ENCODE peak calls at places on chromosome 17, in four cellular contexts. T is A549, S is K562, O is GM12878. Q is an unnamed sample.

GRCh38 chr17:61411114-61411943 is 11.7 kb downstream of the TBX2 start:
- DNase-seq in O (no peak), S (no peak), T (peak; percentile 49), Q (no peak)

GRCh38 chr17:17533901-17534441 is 37.8 kb upstream of the RASD1 start:
- DNase-seq in S (no peak), O (no peak), T (peak; percentile 85), Q (peak; percentile 100)

GRCh38 chr17:4901648-4902344 is 1.1 kb downstream of the CHRNE start:
- DNase-seq in O (no peak), T (no peak), S (peak; percentile 64), Q (no peak)

GRCh38 chr17:75485688-75486087 is 29.3 kb downstream of the TMEM94 start:
- DNase-seq in T (no peak), O (no peak), S (no peak), Q (no peak)

GRCh38 chr17:8940866-8941471 is 24.5 kb downstream of the PIK3R5 start:
- DNase-seq in T (no peak), S (no peak), O (no peak), Q (no peak)

GRCh38 chr17:31825961-31826691 is 32.9 kb downstream of the COPRS start:
- DNase-seq in T (no peak), O (no peak), S (no peak), Q (no peak)

GRCh38 chr17:18038149-18038850 is 668 bp downstream of the ATPAF2 start:
- DNase-seq in T (no peak), O (no peak), S (no peak), Q (no peak)

GRCh38 chr17:79923974-79924638 is 84.9 kb upstream of the CBX4 start:
- DNase-seq in T (peak; percentile 77), S (peak; percentile 76), O (no peak), Q (peak; percentile 67)

GRCh38 chr17:2302740-2303277 is 776 bp downstream of the SMG6 start:
- DNase-seq in S (no peak), O (no peak), T (no peak), Q (no peak)

GRCh38 chr17:43068570-43069367 is 43.7 kb downstream of the RND2 start:
- DNase-seq in O (no peak), T (peak; percentile 22), S (no peak), Q (peak; percentile 90)

GRCh38 chr17:72343911-72344310 is 223.1 kb downstream of the SOX9 start:
- DNase-seq in T (no peak), O (no peak), S (no peak), Q (no peak)

GRCh38 chr17:70172449-70172848 is 3.1 kb downstream of the KCNJ2 start:
- DNase-seq in T (no peak), S (no peak), O (no peak), Q (no peak)

GRCh38 chr17:55444471-55445441 is 23.1 kb upstream of the MMD start:
- DNase-seq in T (peak; percentile 50), O (no peak), S (no peak), Q (peak; percentile 91)

GRCh38 chr17:76272541-76273434 is 7.6 kb downstream of the UBALD2 start:
- DNase-seq in T (no peak), O (no peak), S (no peak), Q (no peak)

GRCh38 chr17:80101160-80101945 is at the start of gene GAA:
- DNase-seq in T (peak; percentile 84), O (peak; percentile 28), S (peak; percentile 99), Q (peak; percentile 62)

GRCh38 chr17:48593126-48593829 is at the start of gene HOXB5:
- DNase-seq in O (no peak), T (no peak), S (no peak), Q (no peak)

GRCh38 chr17:1485311-1485747 is 7.2 kb downstream of the MYO1C start:
- DNase-seq in S (peak; percentile 37), T (peak; percentile 65), O (no peak), Q (peak; percentile 12)

GRCh38 chr17:17765359-17765758 is 71.4 kb downstream of the SREBF1 start:
- DNase-seq in O (no peak), T (no peak), S (no peak), Q (no peak)

GRCh38 chr17:42290577-42290976 is 2.3 kb downstream of the STAT5A start:
- DNase-seq in T (no peak), S (no peak), O (no peak), Q (no peak)

GRCh38 chr17:2485543-2485942 is 26.1 kb downstream of the METTL16 start:
- DNase-seq in S (no peak), T (peak; percentile 32), O (no peak), Q (peak; percentile 61)

GRCh38 chr17:1905190-1905919 is 75.5 kb downstream of the RPA1 start:
- DNase-seq in O (no peak), T (no peak), S (no peak), Q (peak; percentile 16)

GRCh38 chr17:7523033-7523432 is 25.8 kb upstream of the TNFSF12 start:
- DNase-seq in S (peak; percentile 47), O (no peak), T (peak; percentile 63), Q (peak; percentile 43)

GRCh38 chr17:38357488-38358123 is 6.0 kb downstream of the SOCS7 start:
- DNase-seq in S (no peak), O (no peak), T (no peak), Q (no peak)

GRCh38 chr17:76202516-76202915 is 37.8 kb downstream of the RNF157 start:
- DNase-seq in T (no peak), O (no peak), S (no peak), Q (no peak)

GRCh38 chr17:72574675-72575510 is 454.1 kb downstream of the SOX9 start:
- DNase-seq in T (no peak), S (no peak), O (no peak), Q (no peak)

GRCh38 chr17:41547921-41548843 is 20.1 kb upstream of the KRT19 start:
- DNase-seq in S (peak; percentile 54), O (no peak), T (peak; percentile 95), Q (no peak)

GRCh38 chr17:48048321-48049140 is at the start of gene NFE2L1:
- DNase-seq in T (peak; percentile 97), S (peak; percentile 89), O (peak; percentile 59), Q (peak; percentile 91)

GRCh38 chr17:7221281-7222092 is 1.7 kb downstream of the ACADVL start:
- DNase-seq in O (no peak), S (no peak), T (no peak), Q (no peak)

GRCh38 chr17:64683791-64684190 is 21.7 kb upstream of the SMURF2 start:
- DNase-seq in T (no peak), S (no peak), O (no peak), Q (no peak)

GRCh38 chr17:74480290-74480689 is 13.9 kb downstream of the CD300A start:
- DNase-seq in S (no peak), T (no peak), O (no peak), Q (no peak)

GRCh38 chr17:72696156-72696555 is 396.3 kb downstream of the SLC39A11 start:
- DNase-seq in O (no peak), T (no peak), S (no peak), Q (no peak)

GRCh38 chr17:45282683-45283644 is 21.1 kb upstream of the SPATA32 start:
- DNase-seq in S (no peak), T (no peak), O (no peak), Q (no peak)
- TF ChIP-seq KDM1A in S (no peak), T (no peak), O (no peak), Q (no peak)

GRCh38 chr17:29827179-29827578 is 102.8 kb downstream of the SSH2 start:
- DNase-seq in T (no peak), S (no peak), O (no peak), Q (no peak)
- TF ChIP-seq POLR2AphosphoS2 in T (no peak), S (no peak), O (no peak), Q (no peak)

DNA sequence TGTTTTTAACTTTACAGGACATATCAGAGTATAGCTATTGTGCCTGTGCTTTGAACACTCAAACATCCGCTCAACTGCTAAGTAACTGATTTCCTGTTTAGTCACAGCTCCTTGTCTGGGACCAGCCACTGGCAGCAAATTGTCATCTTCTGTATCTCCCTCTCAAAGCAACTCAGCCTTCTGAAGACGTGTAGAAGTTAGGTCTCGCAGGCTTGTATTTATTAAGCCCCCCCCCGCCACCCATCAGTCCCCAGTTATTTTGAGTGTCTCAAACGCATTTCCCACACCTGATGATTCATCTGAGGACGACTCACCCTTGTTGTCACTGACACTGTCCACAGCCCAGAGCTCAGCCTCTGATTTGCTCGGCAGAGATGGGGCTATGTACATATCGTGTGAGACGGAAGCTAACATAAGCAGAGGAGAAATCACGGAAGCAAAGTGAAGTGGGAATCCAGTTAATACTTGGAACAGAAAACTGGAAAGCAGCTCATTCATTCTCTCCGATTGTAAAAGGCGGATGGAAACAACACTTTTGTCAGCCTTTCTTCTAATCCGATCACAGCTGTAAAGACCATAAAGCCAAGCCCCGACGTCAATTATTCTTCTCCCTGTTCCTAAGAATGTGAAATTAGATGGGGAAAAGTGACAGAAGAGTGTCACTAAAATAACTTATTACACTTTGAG is 64.1 kb downstream of the PITPNC1 start:
- DNase-seq in S (no peak), T (peak; percentile 85), O (no peak), Q (peak; percentile 38)
- TF ChIP-seq KDM1A in S (no peak), T (no peak), O (no peak), Q (no peak)

DNA sequence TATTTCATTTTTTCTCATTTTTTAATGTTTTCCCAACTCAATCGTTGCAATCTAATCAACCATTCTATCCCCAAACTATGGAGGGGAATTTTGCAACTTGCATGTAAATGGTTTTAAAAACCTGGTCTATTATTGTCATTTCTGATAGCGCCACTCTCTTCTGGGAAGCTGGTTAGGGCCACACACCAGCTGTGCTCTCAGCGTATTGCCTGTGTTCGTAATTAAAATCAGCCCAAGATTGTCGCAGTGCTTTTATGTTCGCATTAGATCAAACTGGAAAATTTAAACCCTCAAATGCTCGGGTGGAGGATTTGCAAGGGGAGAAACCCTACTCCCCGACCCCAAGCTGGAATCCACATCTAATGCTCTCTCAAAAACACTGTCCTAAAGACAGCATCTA is 123.5 kb upstream of the CACNG5 start:
- DNase-seq in T (no peak), S (no peak), O (no peak), Q (no peak)
- TF ChIP-seq POLR2AphosphoS2 in T (no peak), S (no peak), O (no peak), Q (no peak)

DNA sequence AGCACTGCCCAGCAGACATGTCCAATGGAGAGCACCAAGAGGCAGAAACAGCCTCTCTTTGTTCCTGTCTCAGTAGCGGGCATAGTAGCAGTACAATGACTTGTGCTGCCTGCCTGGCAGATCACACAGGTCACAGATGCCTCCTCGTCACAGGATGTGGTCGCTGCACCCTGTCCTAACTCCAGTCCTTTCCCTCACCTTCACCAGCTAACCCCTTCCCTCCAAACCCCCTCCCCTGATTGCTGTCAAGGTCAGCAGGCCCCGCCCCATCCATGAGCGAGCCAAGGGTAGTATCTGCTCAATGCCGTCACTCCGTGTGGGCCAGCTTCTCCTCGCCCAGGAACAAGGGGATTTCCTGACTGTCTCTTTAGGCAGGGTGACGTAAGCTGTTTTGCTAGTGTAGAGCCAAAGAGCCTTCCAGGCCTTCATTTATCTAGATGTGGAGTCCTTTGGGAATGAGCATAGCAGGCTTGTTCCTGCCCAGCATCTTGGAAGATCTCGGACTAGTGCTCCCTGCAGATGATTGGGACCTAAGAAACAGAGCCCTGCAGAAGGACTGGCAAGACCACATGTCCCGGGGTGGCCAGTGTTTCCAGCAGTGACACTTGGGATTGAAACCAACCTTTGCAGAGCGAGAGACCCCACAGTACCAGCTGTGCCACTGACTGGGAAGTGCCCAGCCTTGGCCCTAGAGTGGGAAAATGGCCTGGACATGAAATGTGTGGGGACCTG is 75.9 kb upstream of the TNRC6C start:
- DNase-seq in S (no peak), T (peak; percentile 31), O (peak; percentile 60), Q (peak; percentile 18)
- TF ChIP-seq KDM1A in S (no peak), T (no peak), O (no peak), Q (no peak)